ENCODE peak calls at places on chromosomes 16 and 17, in seven cellular contexts. One of them, this sample, is unnamed.

GRCh38 chr17:62064791-62065563 is at the start of gene MED13:
- DNase-seq in activated CD8-positive, alpha-beta T cell treated with anti-CD3 and anti-CD28 coated beads for 36 hours: peak; percentile 62
- DNase-seq in kidney: peak; percentile 89
- DNase-seq in AG09309: no peak
- DNase-seq in colonic mucosa: peak; percentile 68
- DNase-seq in CD4-positive, alpha-beta T cell: peak; percentile 60
- DNase-seq in MM.1S: peak; percentile 44
- DNase-seq in this sample: no peak

GRCh38 chr17:32609085-32609484 is 122.3 kb downstream of the CDK5R1 start:
- DNase-seq in MM.1S: peak; percentile 19
- DNase-seq in CD4-positive, alpha-beta T cell: peak; percentile 69
- DNase-seq in AG09309: no peak
- DNase-seq in activated CD8-positive, alpha-beta T cell treated with anti-CD3 and anti-CD28 coated beads for 36 hours: peak; percentile 88
- DNase-seq in colonic mucosa: peak; percentile 24
- DNase-seq in kidney: peak; percentile 72
- DNase-seq in this sample: no peak

GRCh38 chr16:67183627-67184452 is at the start of gene MATCAP1:
- DNase-seq in AG09309: peak; percentile 88
- DNase-seq in colonic mucosa: peak; percentile 97
- DNase-seq in MM.1S: peak; percentile 97
- DNase-seq in CD4-positive, alpha-beta T cell: peak; percentile 96
- DNase-seq in kidney: peak; percentile 97
- DNase-seq in activated CD8-positive, alpha-beta T cell treated with anti-CD3 and anti-CD28 coated beads for 36 hours: peak; percentile 97
- DNase-seq in this sample: peak; percentile 98

GRCh38 chr16:55508941-55509920 is at the start of gene LPCAT2:
- DNase-seq in MM.1S: peak; percentile 66
- DNase-seq in colonic mucosa: peak; percentile 94
- DNase-seq in activated CD8-positive, alpha-beta T cell treated with anti-CD3 and anti-CD28 coated beads for 36 hours: peak; percentile 65
- DNase-seq in kidney: peak; percentile 92
- DNase-seq in AG09309: no peak
- DNase-seq in CD4-positive, alpha-beta T cell: peak; percentile 18
- DNase-seq in this sample: peak; percentile 93

GRCh38 chr17:82750241-82750905 is 1.5 kb upstream of the TBCD start:
- DNase-seq in kidney: peak; percentile 81
- DNase-seq in MM.1S: no peak
- DNase-seq in colonic mucosa: no peak
- DNase-seq in activated CD8-positive, alpha-beta T cell treated with anti-CD3 and anti-CD28 coated beads for 36 hours: peak; percentile 11
- DNase-seq in AG09309: no peak
- DNase-seq in CD4-positive, alpha-beta T cell: peak; percentile 20
- DNase-seq in this sample: no peak

GRCh38 chr17:64103751-64104364 is 26.1 kb downstream of the ERN1 start:
- DNase-seq in AG09309: no peak
- DNase-seq in colonic mucosa: no peak
- DNase-seq in CD4-positive, alpha-beta T cell: no peak
- DNase-seq in activated CD8-positive, alpha-beta T cell treated with anti-CD3 and anti-CD28 coated beads for 36 hours: no peak
- DNase-seq in MM.1S: peak; percentile 81
- DNase-seq in kidney: no peak
- DNase-seq in this sample: peak; percentile 53

GRCh38 chr16:64250866-64251265 is 871.0 kb downstream of the CDH11 start:
- DNase-seq in MM.1S: no peak
- DNase-seq in CD4-positive, alpha-beta T cell: no peak
- DNase-seq in activated CD8-positive, alpha-beta T cell treated with anti-CD3 and anti-CD28 coated beads for 36 hours: no peak
- DNase-seq in colonic mucosa: no peak
- DNase-seq in kidney: no peak
- DNase-seq in AG09309: peak; percentile 16
- DNase-seq in this sample: no peak

GRCh38 chr17:59707971-59708425 is 544 bp downstream of the VMP1 start:
- DNase-seq in MM.1S: no peak
- DNase-seq in kidney: no peak
- DNase-seq in activated CD8-positive, alpha-beta T cell treated with anti-CD3 and anti-CD28 coated beads for 36 hours: no peak
- DNase-seq in AG09309: no peak
- DNase-seq in CD4-positive, alpha-beta T cell: no peak
- DNase-seq in colonic mucosa: no peak
- DNase-seq in this sample: no peak

GRCh38 chr16:11079657-11080187 is 135.4 kb downstream of the CLEC16A start:
- DNase-seq in MM.1S: no peak
- DNase-seq in AG09309: peak; percentile 90
- DNase-seq in kidney: no peak
- DNase-seq in activated CD8-positive, alpha-beta T cell treated with anti-CD3 and anti-CD28 coated beads for 36 hours: no peak
- DNase-seq in CD4-positive, alpha-beta T cell: no peak
- DNase-seq in colonic mucosa: no peak
- DNase-seq in this sample: peak; percentile 96

GRCh38 chr17:6523809-6524355 is 32.5 kb downstream of the PITPNM3 start:
- DNase-seq in colonic mucosa: no peak
- DNase-seq in MM.1S: no peak
- DNase-seq in AG09309: no peak
- DNase-seq in activated CD8-positive, alpha-beta T cell treated with anti-CD3 and anti-CD28 coated beads for 36 hours: no peak
- DNase-seq in kidney: peak; percentile 58
- DNase-seq in CD4-positive, alpha-beta T cell: no peak
- DNase-seq in this sample: no peak

GRCh38 chr16:309476-309875 is 26.5 kb downstream of the PDIA2 start:
- DNase-seq in CD4-positive, alpha-beta T cell: no peak
- DNase-seq in AG09309: no peak
- DNase-seq in colonic mucosa: no peak
- DNase-seq in kidney: no peak
- DNase-seq in activated CD8-positive, alpha-beta T cell treated with anti-CD3 and anti-CD28 coated beads for 36 hours: peak; percentile 40
- DNase-seq in MM.1S: no peak
- DNase-seq in this sample: no peak
- TF ChIP-seq CTCF in CD4-positive, alpha-beta T cell: no peak
- TF ChIP-seq CTCF in AG09309: no peak
- TF ChIP-seq CTCF in colonic mucosa: no peak
- TF ChIP-seq CTCF in kidney: no peak
- TF ChIP-seq CTCF in activated CD8-positive, alpha-beta T cell treated with anti-CD3 and anti-CD28 coated beads for 36 hours: no peak
- TF ChIP-seq CTCF in MM.1S: no peak
- TF ChIP-seq CTCF in this sample: no peak

DNA sequence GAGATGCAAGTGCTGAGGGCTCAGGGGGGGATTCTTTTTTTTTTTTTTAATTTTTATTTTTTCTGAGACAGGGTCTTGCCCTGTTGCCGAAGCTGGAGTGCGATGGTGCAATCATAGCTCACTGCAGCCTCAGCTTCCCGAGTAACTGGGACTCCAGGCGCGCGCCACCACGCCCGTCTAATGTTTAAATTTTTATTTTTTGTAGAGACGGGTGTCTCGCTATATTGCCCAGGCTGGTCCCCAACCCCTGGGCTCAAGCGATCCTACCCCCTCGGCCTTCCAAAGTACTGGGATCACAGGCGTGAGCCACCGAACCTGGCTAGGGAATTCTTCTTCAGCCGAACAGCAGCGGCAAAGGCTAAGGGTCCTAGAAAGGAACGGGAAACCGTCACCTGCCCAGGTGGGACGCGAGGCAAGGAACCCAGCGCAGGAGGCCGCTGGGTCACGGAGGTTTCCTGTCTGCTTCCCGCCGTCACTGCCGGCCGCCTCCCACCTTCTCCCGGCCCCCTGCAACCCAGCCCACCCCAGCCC is 13.3 kb upstream of the OR1F1 start:
- DNase-seq in CD4-positive, alpha-beta T cell: no peak
- DNase-seq in MM.1S: no peak
- DNase-seq in kidney: peak; percentile 34
- DNase-seq in colonic mucosa: no peak
- DNase-seq in activated CD8-positive, alpha-beta T cell treated with anti-CD3 and anti-CD28 coated beads for 36 hours: no peak
- DNase-seq in AG09309: no peak
- DNase-seq in this sample: no peak
- TF ChIP-seq CTCF in CD4-positive, alpha-beta T cell: no peak
- TF ChIP-seq CTCF in MM.1S: no peak
- TF ChIP-seq CTCF in kidney: no peak
- TF ChIP-seq CTCF in colonic mucosa: no peak
- TF ChIP-seq CTCF in activated CD8-positive, alpha-beta T cell treated with anti-CD3 and anti-CD28 coated beads for 36 hours: peak; percentile 31
- TF ChIP-seq CTCF in AG09309: no peak
- TF ChIP-seq CTCF in this sample: no peak

DNA sequence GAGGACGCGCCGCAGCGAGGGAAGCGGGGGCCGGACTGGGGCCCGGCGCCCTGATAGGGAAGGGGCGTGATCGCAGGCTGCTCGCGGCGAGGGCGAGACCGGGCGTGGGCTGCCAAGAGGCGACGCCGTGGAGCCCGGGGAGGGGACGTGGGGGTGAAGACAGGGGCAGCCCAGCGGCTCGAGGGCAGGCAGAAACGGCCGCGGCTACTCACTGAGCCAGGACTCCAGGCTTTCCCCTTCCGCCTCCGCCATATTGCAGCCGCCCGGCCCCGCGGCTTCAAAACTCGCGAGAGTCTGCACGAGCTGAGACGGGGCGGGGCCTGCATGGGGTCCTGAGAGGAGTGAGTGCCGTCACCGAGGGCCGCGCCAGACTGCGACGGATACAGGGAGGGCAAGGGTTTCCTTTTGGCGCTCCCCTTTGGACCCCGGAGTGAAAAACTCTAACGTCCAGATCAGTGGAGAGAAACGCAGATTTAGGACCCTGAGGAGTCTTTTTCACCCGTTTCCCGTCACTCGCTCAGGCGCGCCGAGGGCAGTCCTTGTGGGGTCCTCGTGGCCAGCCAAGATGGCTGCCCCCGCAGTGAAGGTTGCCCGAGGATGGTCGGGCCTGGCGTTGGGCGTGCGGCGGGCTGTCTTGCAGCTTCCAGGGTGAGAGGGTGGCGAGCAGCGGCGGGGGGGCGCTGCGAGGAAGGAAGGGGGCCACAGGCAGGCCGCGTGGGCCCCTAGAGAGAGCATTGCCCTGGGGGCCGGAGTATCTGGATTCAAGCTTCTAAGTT is at the start of the genes GGA3 and MRPS7:
- DNase-seq in kidney: peak; percentile 98
- DNase-seq in activated CD8-positive, alpha-beta T cell treated with anti-CD3 and anti-CD28 coated beads for 36 hours: peak; percentile 97
- DNase-seq in CD4-positive, alpha-beta T cell: peak; percentile 94
- DNase-seq in colonic mucosa: peak; percentile 98
- DNase-seq in MM.1S: peak; percentile 95
- DNase-seq in AG09309: peak; percentile 61
- DNase-seq in this sample: peak; percentile 97
- TF ChIP-seq CTCF in kidney: no peak
- TF ChIP-seq CTCF in activated CD8-positive, alpha-beta T cell treated with anti-CD3 and anti-CD28 coated beads for 36 hours: no peak
- TF ChIP-seq CTCF in CD4-positive, alpha-beta T cell: no peak
- TF ChIP-seq CTCF in colonic mucosa: no peak
- TF ChIP-seq CTCF in MM.1S: no peak
- TF ChIP-seq CTCF in AG09309: no peak
- TF ChIP-seq CTCF in this sample: no peak

DNA sequence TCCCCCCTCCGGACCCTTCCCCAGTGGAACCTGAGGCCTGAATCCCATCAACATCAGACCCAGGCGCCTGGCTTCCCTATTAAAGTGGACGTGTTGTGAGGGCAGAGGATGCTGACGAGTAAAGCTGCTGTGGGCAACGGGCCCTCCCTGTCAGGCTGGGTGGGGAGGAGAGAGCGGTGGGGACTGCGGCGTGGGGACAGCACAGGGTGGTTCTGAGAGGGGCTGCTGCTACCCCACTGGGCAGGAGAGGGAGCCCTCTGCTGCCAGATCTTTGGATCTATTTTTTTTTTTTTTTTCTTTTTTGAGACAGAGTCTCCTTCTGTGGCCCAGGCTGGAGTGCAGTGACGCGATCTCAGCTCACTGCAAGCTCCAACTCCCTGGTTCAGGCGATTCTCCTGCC is 5.9 kb downstream of the CA5A start:
- DNase-seq in activated CD8-positive, alpha-beta T cell treated with anti-CD3 and anti-CD28 coated beads for 36 hours: peak; percentile 23
- DNase-seq in colonic mucosa: no peak
- DNase-seq in kidney: no peak
- DNase-seq in AG09309: no peak
- DNase-seq in MM.1S: no peak
- DNase-seq in CD4-positive, alpha-beta T cell: no peak
- DNase-seq in this sample: no peak
- TF ChIP-seq CTCF in activated CD8-positive, alpha-beta T cell treated with anti-CD3 and anti-CD28 coated beads for 36 hours: no peak
- TF ChIP-seq CTCF in colonic mucosa: no peak
- TF ChIP-seq CTCF in kidney: peak; percentile 5
- TF ChIP-seq CTCF in AG09309: peak; percentile 39
- TF ChIP-seq CTCF in MM.1S: no peak
- TF ChIP-seq CTCF in CD4-positive, alpha-beta T cell: no peak
- TF ChIP-seq CTCF in this sample: peak; percentile 18